ENCODE peak calls at places on chromosomes 11 and 22, in four cellular contexts. A is IMR-90; D is stimulated activated CD4-positive, alpha-beta T cell treated with anti-CD3 and anti-CD28 coated beads, Interleukin-1b, Interleukin-23, amount 100 ng/mL, for 24 hours; G is Right ventricle myocardium superior. Y is an unnamed sample.

GRCh38 chr22:38314140-38314991 is 2.9 kb downstream of the CSNK1E start:
- DNase-seq in A (peak), G (no peak), D (no peak), Y (peak)

GRCh38 chr11:9090488-9091043 is 833 bp downstream of the SCUBE2 start:
- DNase-seq in A (no peak), D (no peak), G (no peak), Y (no peak)

GRCh38 chr11:64318694-64319420 is 936 bp downstream of the PRDX5 start:
- DNase-seq in A (no peak), G (no peak), D (no peak), Y (no peak)

GRCh38 chr11:57901278-57901677 is 122.4 kb upstream of the OR9Q1 start:
- DNase-seq in A (no peak), D (no peak), G (no peak), Y (no peak)

GRCh38 chr11:5240458-5240857 is 6.2 kb upstream of the HBD start:
- DNase-seq in A (no peak), D (no peak), G (no peak), Y (no peak)

GRCh38 chr11:2303627-2304155 is 1.9 kb downstream of the TSPAN32 start:
- DNase-seq in D (no peak), A (no peak), G (peak), Y (no peak)

GRCh38 chr11:81673001-81673400 is 1060.7 kb downstream of the FAM181B start:
- DNase-seq in G (no peak), D (no peak), A (no peak), Y (peak)

GRCh38 chr11:3086671-3087150 is 29.5 kb upstream of the CARS1 start:
- DNase-seq in D (no peak), G (peak), A (no peak), Y (no peak)

GRCh38 chr22:44576311-44577260 is 78.6 kb upstream of the RTL6 start:
- DNase-seq in G (no peak), D (no peak), A (no peak), Y (no peak)

GRCh38 chr11:116707250-116707649 is 65.5 kb downstream of the BUD13 start:
- DNase-seq in D (no peak), G (no peak), A (no peak), Y (no peak)

GRCh38 chr22:32606181-32606580 is 131.6 kb downstream of the FBXO7 start:
- DNase-seq in G (no peak), A (no peak), D (no peak), Y (no peak)

GRCh38 chr11:45554230-45554967 is 111.0 kb downstream of the CHST1 start:
- DNase-seq in D (no peak), A (no peak), G (no peak), Y (no peak)

GRCh38 chr11:73140213-73141030 is 1.7 kb downstream of the FCHSD2 start:
- DNase-seq in D (no peak), G (peak), A (peak), Y (peak)

GRCh38 chr11:5624489-5625278 is at the start of gene TRIM34:
- DNase-seq in G (no peak), A (peak), D (peak), Y (peak)

GRCh38 chr11:27331984-27332383 is 31.0 kb downstream of the CCDC34 start:
- DNase-seq in D (no peak), G (no peak), A (peak), Y (no peak)

GRCh38 chr11:121250843-121251242 is 41.7 kb upstream of the SC5D start:
- DNase-seq in A (no peak), G (no peak), D (no peak), Y (peak)

GRCh38 chr11:72410956-72411355 is 23.4 kb downstream of the CLPB start:
- DNase-seq in A (no peak), G (no peak), D (no peak), Y (no peak)

GRCh38 chr11:2750101-2750509 is 50.3 kb upstream of the KCNQ1OT1 start:
- DNase-seq in G (peak), A (no peak), D (no peak), Y (no peak)

GRCh38 chr22:35697142-35697541 is 20.5 kb upstream of the APOL5 start:
- DNase-seq in D (no peak), G (no peak), A (no peak), Y (no peak)

GRCh38 chr11:26285593-26285992 is 46.3 kb upstream of the ANO3 start:
- DNase-seq in G (no peak), D (no peak), A (no peak), Y (no peak)

GRCh38 chr22:36239150-36239400 is 252 bp downstream of the APOL2 start:
- DNase-seq in G (no peak), A (no peak), D (no peak), Y (no peak)

GRCh38 chr11:28703371-28703770 is 595.2 kb downstream of the METTL15 start:
- DNase-seq in A (no peak), D (no peak), G (no peak), Y (no peak)

GRCh38 chr11:113806403-113806802 is 26.8 kb downstream of the CLDN25 start:
- DNase-seq in D (no peak), A (peak), G (no peak), Y (no peak)

GRCh38 chr11:26905368-26905767 is 88.5 kb upstream of the FIBIN start:
- DNase-seq in A (peak), D (no peak), G (no peak), Y (peak)

GRCh38 chr11:70460111-70460510 is 61.8 kb downstream of the CTTN start:
- DNase-seq in A (no peak), D (no peak), G (no peak), Y (no peak)

GRCh38 chr11:71131861-71132260 is 120.5 kb downstream of the SHANK2 start:
- DNase-seq in A (no peak), D (no peak), G (no peak), Y (no peak)

GRCh38 chr11:8040261-8040920 is 40.6 kb upstream of the TUB start:
- DNase-seq in G (no peak), D (no peak), A (no peak), Y (no peak)

GRCh38 chr22:39778055-39778454 is 115.5 kb downstream of the ENTHD1 start:
- DNase-seq in A (no peak), D (no peak), G (no peak), Y (no peak)

GRCh38 chr11:84857746-84858145 is 769.4 kb downstream of the DLG2 start:
- DNase-seq in G (no peak), D (no peak), A (peak), Y (no peak)

GRCh38 chr11:116533186-116533825 is 239.5 kb downstream of the BUD13 start:
- DNase-seq in A (no peak), D (no peak), G (no peak), Y (no peak)

GRCh38 chr11:71309181-71309580 is 56.8 kb upstream of the SHANK2 start:
- DNase-seq in A (no peak), D (no peak), G (no peak), Y (no peak)

GRCh38 chr11:117072517-117073218 is 25.6 kb downstream of the SIK3 start:
- DNase-seq in A (peak), D (no peak), G (no peak), Y (peak)

GRCh38 chr11:128897841-128898240 is 6.7 kb downstream of the KCNJ5 start:
- DNase-seq in A (no peak), G (no peak), D (no peak), Y (no peak)

GRCh38 chr11:35343033-35343598 is 76.2 kb downstream of the SLC1A2 start:
- DNase-seq in A (no peak), D (peak), G (no peak), Y (no peak)

GRCh38 chr11:121455115-121455514 is 2.3 kb upstream of the SORL1-AS1 start:
- DNase-seq in A (no peak), D (no peak), G (no peak), Y (no peak)

GRCh38 chr11:71075116-71075720 is 177.2 kb downstream of the SHANK2 start:
- DNase-seq in A (no peak), G (no peak), D (no peak), Y (no peak)

GRCh38 chr11:35066783-35067476 is 72.0 kb upstream of the CD44 start:
- DNase-seq in A (no peak), D (no peak), G (no peak), Y (no peak)

GRCh38 chr11:19788435-19788834 is 75.8 kb downstream of the NAV2 start:
- DNase-seq in A (no peak), G (no peak), D (no peak), Y (no peak)